ENCODE peak calls at places on chromosome 5, in four cellular contexts. One of them, this sample, is unnamed.

GRCh38 chr5:137808503-137809135 is 54.5 kb upstream of the HNRNPA0 start:
- DNase-seq in AG10803: no peak
- DNase-seq in heart left ventricle: peak
- DNase-seq in endodermal cell: peak
- DNase-seq in this sample: no peak

GRCh38 chr5:128304121-128304520 is 220.6 kb downstream of the SLC12A2 start:
- DNase-seq in AG10803: peak
- DNase-seq in heart left ventricle: no peak
- DNase-seq in endodermal cell: no peak
- DNase-seq in this sample: peak

GRCh38 chr5:149268928-149269557 is 2.6 kb upstream of the AFAP1L1 start:
- DNase-seq in AG10803: peak
- DNase-seq in heart left ventricle: no peak
- DNase-seq in endodermal cell: no peak
- DNase-seq in this sample: no peak

GRCh38 chr5:139896718-139897117 is 101.1 kb downstream of the PSD2 start:
- DNase-seq in AG10803: no peak
- DNase-seq in heart left ventricle: no peak
- DNase-seq in endodermal cell: peak
- DNase-seq in this sample: no peak

GRCh38 chr5:96896806-96897205 is 20.5 kb downstream of the ERAP2 start:
- DNase-seq in AG10803: no peak
- DNase-seq in heart left ventricle: no peak
- DNase-seq in endodermal cell: no peak
- DNase-seq in this sample: no peak

GRCh38 chr5:40991168-40991980 is 79.8 kb downstream of the MROH2B start:
- DNase-seq in AG10803: no peak
- DNase-seq in heart left ventricle: peak
- DNase-seq in endodermal cell: no peak
- DNase-seq in this sample: no peak

GRCh38 chr5:42614509-42614908 is 142.1 kb upstream of the CCDC152 start:
- DNase-seq in AG10803: peak
- DNase-seq in heart left ventricle: no peak
- DNase-seq in endodermal cell: no peak
- DNase-seq in this sample: no peak

GRCh38 chr5:92916036-92916435 is 665.0 kb downstream of the NR2F1-AS1 start:
- DNase-seq in AG10803: peak
- DNase-seq in heart left ventricle: no peak
- DNase-seq in endodermal cell: no peak
- DNase-seq in this sample: no peak

GRCh38 chr5:87539839-87540238 is 127.1 kb upstream of the CCNH start:
- DNase-seq in AG10803: no peak
- DNase-seq in heart left ventricle: no peak
- DNase-seq in endodermal cell: no peak
- DNase-seq in this sample: no peak

GRCh38 chr5:108925073-108925472 is 177.4 kb downstream of the FER start:
- DNase-seq in AG10803: no peak
- DNase-seq in heart left ventricle: no peak
- DNase-seq in endodermal cell: no peak
- DNase-seq in this sample: no peak

GRCh38 chr5:56951131-56951945 is 585 bp downstream of the MIER3 start:
- DNase-seq in AG10803: peak
- DNase-seq in heart left ventricle: peak
- DNase-seq in endodermal cell: peak
- DNase-seq in this sample: peak

GRCh38 chr5:62732677-62733121 is 154.1 kb downstream of the LRRC70 start:
- DNase-seq in AG10803: no peak
- DNase-seq in heart left ventricle: peak
- DNase-seq in endodermal cell: no peak
- DNase-seq in this sample: no peak

GRCh38 chr5:135693371-135693955 is 114.7 kb upstream of the CXCL14 start:
- DNase-seq in AG10803: no peak
- DNase-seq in heart left ventricle: no peak
- DNase-seq in endodermal cell: peak
- DNase-seq in this sample: no peak

GRCh38 chr5:33271606-33272005 is 169.2 kb upstream of the TARS1 start:
- DNase-seq in AG10803: peak
- DNase-seq in heart left ventricle: no peak
- DNase-seq in endodermal cell: no peak
- DNase-seq in this sample: no peak

GRCh38 chr5:174777545-174777944 is 53.2 kb downstream of the MSX2 start:
- DNase-seq in AG10803: no peak
- DNase-seq in heart left ventricle: no peak
- DNase-seq in endodermal cell: no peak
- DNase-seq in this sample: no peak

GRCh38 chr5:102090770-102091169 is 205.3 kb downstream of the SLCO4C1 start:
- DNase-seq in AG10803: no peak
- DNase-seq in heart left ventricle: no peak
- DNase-seq in endodermal cell: peak
- DNase-seq in this sample: no peak

GRCh38 chr5:73288803-73289720 is 116.1 kb downstream of the TMEM174 start:
- DNase-seq in AG10803: no peak
- DNase-seq in heart left ventricle: no peak
- DNase-seq in endodermal cell: peak
- DNase-seq in this sample: no peak

GRCh38 chr5:115262405-115263247 is at the start of gene PGGT1B:
- DNase-seq in AG10803: peak
- DNase-seq in heart left ventricle: peak
- DNase-seq in endodermal cell: peak
- DNase-seq in this sample: peak

GRCh38 chr5:115419794-115420585 is 123.5 kb upstream of the CCDC112 start:
- DNase-seq in AG10803: peak
- DNase-seq in heart left ventricle: no peak
- DNase-seq in endodermal cell: no peak
- DNase-seq in this sample: no peak

GRCh38 chr5:79795764-79796398 is 106.2 kb downstream of the CMYA5 start:
- DNase-seq in AG10803: peak
- DNase-seq in heart left ventricle: peak
- DNase-seq in endodermal cell: no peak
- DNase-seq in this sample: no peak

GRCh38 chr5:159084053-159084452 is 15.7 kb downstream of the EBF1 start:
- DNase-seq in AG10803: no peak
- DNase-seq in heart left ventricle: no peak
- DNase-seq in endodermal cell: no peak
- DNase-seq in this sample: no peak

GRCh38 chr5:7808998-7809397 is 41.9 kb downstream of the CFAP90 start:
- DNase-seq in AG10803: no peak
- DNase-seq in heart left ventricle: no peak
- DNase-seq in endodermal cell: no peak
- DNase-seq in this sample: no peak

GRCh38 chr5:32280656-32281081 is 32.1 kb downstream of the MTMR12 start:
- DNase-seq in AG10803: no peak
- DNase-seq in heart left ventricle: no peak
- DNase-seq in endodermal cell: no peak
- DNase-seq in this sample: no peak

GRCh38 chr5:93274291-93274690 is 306.7 kb downstream of the NR2F1-AS1 start:
- DNase-seq in AG10803: peak
- DNase-seq in heart left ventricle: no peak
- DNase-seq in endodermal cell: no peak
- DNase-seq in this sample: no peak

GRCh38 chr5:61991861-61992260 is 314.1 kb upstream of the KIF2A start:
- DNase-seq in AG10803: peak
- DNase-seq in heart left ventricle: no peak
- DNase-seq in endodermal cell: no peak
- DNase-seq in this sample: no peak

GRCh38 chr5:122484103-122484502 is 172.1 kb downstream of the SNCAIP start:
- DNase-seq in AG10803: no peak
- DNase-seq in heart left ventricle: no peak
- DNase-seq in endodermal cell: no peak
- DNase-seq in this sample: no peak

GRCh38 chr5:43483210-43484048 is at the start of gene TMEM267:
- DNase-seq in AG10803: peak
- DNase-seq in heart left ventricle: peak
- DNase-seq in endodermal cell: peak
- DNase-seq in this sample: peak

GRCh38 chr5:150523472-150524350 is 15.8 kb downstream of the NDST1 start:
- DNase-seq in AG10803: peak
- DNase-seq in heart left ventricle: peak
- DNase-seq in endodermal cell: peak
- DNase-seq in this sample: no peak

GRCh38 chr5:145984072-145984471 is 47.7 kb downstream of the SH3RF2 start:
- DNase-seq in AG10803: no peak
- DNase-seq in heart left ventricle: no peak
- DNase-seq in endodermal cell: no peak
- DNase-seq in this sample: no peak

GRCh38 chr5:138632900-138633489 is 57.8 kb upstream of the HSPA9 start:
- DNase-seq in AG10803: peak
- DNase-seq in heart left ventricle: peak
- DNase-seq in endodermal cell: peak
- DNase-seq in this sample: no peak

GRCh38 chr5:73901045-73901444 is 275.0 kb downstream of the ARHGEF28 start:
- DNase-seq in AG10803: no peak
- DNase-seq in heart left ventricle: peak
- DNase-seq in endodermal cell: no peak
- DNase-seq in this sample: peak

GRCh38 chr5:159010611-159011497 is 88.9 kb downstream of the EBF1 start:
- DNase-seq in AG10803: peak
- DNase-seq in heart left ventricle: peak
- DNase-seq in endodermal cell: peak
- DNase-seq in this sample: no peak

GRCh38 chr5:32540446-32540845 is 44.9 kb upstream of the SUB1 start:
- DNase-seq in AG10803: no peak
- DNase-seq in heart left ventricle: no peak
- DNase-seq in endodermal cell: no peak
- DNase-seq in this sample: no peak

GRCh38 chr5:135031146-135031812 is 2.7 kb downstream of the PITX1 start:
- DNase-seq in AG10803: peak
- DNase-seq in heart left ventricle: no peak
- DNase-seq in endodermal cell: peak
- DNase-seq in this sample: no peak

GRCh38 chr5:54764691-54765090 is 220.7 kb downstream of the ESM1 start:
- DNase-seq in AG10803: peak
- DNase-seq in heart left ventricle: no peak
- DNase-seq in endodermal cell: no peak
- DNase-seq in this sample: no peak

GRCh38 chr5:145473032-145473642 is 362.0 kb downstream of the PRELID2 start:
- DNase-seq in AG10803: no peak
- DNase-seq in heart left ventricle: no peak
- DNase-seq in endodermal cell: no peak
- DNase-seq in this sample: no peak

GRCh38 chr5:19753579-19753978 is 234.4 kb downstream of the CDH18 start:
- DNase-seq in AG10803: no peak
- DNase-seq in heart left ventricle: no peak
- DNase-seq in endodermal cell: no peak
- DNase-seq in this sample: no peak

GRCh38 chr5:121366515-121366914 is 485.2 kb upstream of the FTMT start:
- DNase-seq in AG10803: peak
- DNase-seq in heart left ventricle: no peak
- DNase-seq in endodermal cell: no peak
- DNase-seq in this sample: no peak

GRCh38 chr5:98999631-99000030 is 70.8 kb upstream of the CHD1 start:
- DNase-seq in AG10803: no peak
- DNase-seq in heart left ventricle: no peak
- DNase-seq in endodermal cell: no peak
- DNase-seq in this sample: no peak

DNA sequence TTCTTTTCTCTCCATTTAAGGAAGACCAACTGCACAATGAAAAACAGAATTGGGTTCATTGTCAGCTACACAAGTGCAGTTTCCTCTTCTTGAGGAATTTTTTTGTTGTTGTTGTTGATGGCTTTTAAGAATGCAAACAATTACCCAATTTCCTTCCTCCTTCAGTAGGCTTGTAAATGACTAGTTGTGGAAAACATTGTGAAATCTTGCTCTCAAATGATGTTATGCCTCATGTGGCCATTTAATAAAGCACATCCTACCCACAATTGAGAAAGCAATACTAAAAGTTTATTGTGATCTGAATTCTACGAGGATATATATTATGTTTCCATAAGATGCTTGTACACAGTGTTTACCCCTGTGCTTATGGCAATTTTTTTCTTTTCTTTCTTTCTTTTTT is 171.6 kb downstream of the FAM174A start:
- DNase-seq in AG10803: peak
- DNase-seq in heart left ventricle: no peak
- DNase-seq in endodermal cell: no peak
- DNase-seq in this sample: no peak
- TF ChIP-seq CTCF in AG10803: no peak
- TF ChIP-seq CTCF in heart left ventricle: peak
- TF ChIP-seq CTCF in endodermal cell: peak
- TF ChIP-seq CTCF in this sample: no peak

DNA sequence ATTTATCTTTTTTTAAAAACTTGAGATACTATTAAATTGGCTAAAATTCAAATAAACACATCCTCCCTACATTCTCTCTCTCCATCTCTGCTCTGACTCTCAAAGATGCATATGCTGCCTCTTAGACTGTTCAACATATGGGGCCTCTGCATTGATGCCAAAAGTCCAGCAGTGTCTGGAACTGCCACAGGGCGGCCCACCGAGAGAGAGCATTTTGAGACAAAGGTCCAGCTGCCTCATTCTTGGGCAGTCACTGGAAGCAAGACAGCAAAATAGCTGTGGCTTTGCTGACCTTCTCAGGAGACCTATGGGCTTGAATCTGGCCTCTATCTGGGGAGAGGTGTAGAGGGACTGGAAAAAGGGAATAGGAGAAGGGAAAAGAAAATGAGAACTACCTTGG is 12.9 kb upstream of the TSSK1B start:
- DNase-seq in AG10803: peak
- DNase-seq in heart left ventricle: no peak
- DNase-seq in endodermal cell: no peak
- DNase-seq in this sample: no peak
- TF ChIP-seq CTCF in AG10803: peak
- TF ChIP-seq CTCF in heart left ventricle: no peak
- TF ChIP-seq CTCF in endodermal cell: peak
- TF ChIP-seq CTCF in this sample: no peak

GRCh38 chr5:21654-22233 is 70.2 kb upstream of the PLEKHG4B start:
- DNase-seq in AG10803: peak
- DNase-seq in heart left ventricle: no peak
- DNase-seq in endodermal cell: no peak
- DNase-seq in this sample: no peak
- TF ChIP-seq CTCF in AG10803: peak
- TF ChIP-seq CTCF in heart left ventricle: peak
- TF ChIP-seq CTCF in endodermal cell: peak
- TF ChIP-seq CTCF in this sample: no peak

GRCh38 chr5:116992681-116993080 is 418.1 kb upstream of the SEMA6A start:
- DNase-seq in AG10803: no peak
- DNase-seq in heart left ventricle: no peak
- DNase-seq in endodermal cell: no peak
- DNase-seq in this sample: no peak

GRCh38 chr5:116990010-116990409 is 415.4 kb upstream of the SEMA6A start:
- DNase-seq in AG10803: no peak
- DNase-seq in heart left ventricle: no peak
- DNase-seq in endodermal cell: no peak
- DNase-seq in this sample: no peak
- TF ChIP-seq CTCF in AG10803: no peak
- TF ChIP-seq CTCF in heart left ventricle: no peak
- TF ChIP-seq CTCF in endodermal cell: no peak
- TF ChIP-seq CTCF in this sample: no peak

GRCh38 chr5:132008163-132008473 is 3.3 kb downstream of the ACSL6 start:
- DNase-seq in AG10803: no peak
- DNase-seq in heart left ventricle: no peak
- DNase-seq in endodermal cell: no peak
- DNase-seq in this sample: no peak
- TF ChIP-seq CTCF in AG10803: no peak
- TF ChIP-seq CTCF in heart left ventricle: no peak
- TF ChIP-seq CTCF in endodermal cell: no peak
- TF ChIP-seq CTCF in this sample: peak